ENCODE peak calls at places on chromosomes 4 and X, in six cellular contexts. K, J, Q, L, O and C are unnamed samples.

GRCh38 chr4:113905301-113905700 is 74.1 kb downstream of the ARSJ start:
- DNase-seq in Q (no peak), J (no peak), L (no peak), K (no peak), O (no peak), C (no peak)

GRCh38 chr4:65670331-65671031 is at the start of gene EPHA5:
- DNase-seq in K (peak), O (peak), L (no peak), Q (no peak), J (peak), C (no peak)

GRCh38 chr4:155543126-155543765 is 123.4 kb upstream of the GUCY1A1 start:
- DNase-seq in O (no peak), J (no peak), K (no peak), Q (no peak), L (no peak), C (no peak)

GRCh38 chr4:4574052-4574451 is 32.2 kb upstream of the STX18 start:
- DNase-seq in L (no peak), K (no peak), J (no peak), O (no peak), Q (no peak), C (no peak)

GRCh38 chr4:6352031-6352763 is 82.5 kb downstream of the WFS1 start:
- DNase-seq in L (no peak), J (no peak), K (no peak), O (no peak), Q (no peak), C (no peak)

GRCh38 chr4:80184791-80185756 is 12.2 kb upstream of the PRDM8 start:
- DNase-seq in L (no peak), J (no peak), Q (no peak), O (no peak), K (no peak), C (no peak)

GRCh38 chr4:116055857-116056827 is 942.7 kb upstream of the NDST4 start:
- DNase-seq in Q (no peak), L (no peak), K (peak), J (no peak), O (no peak), C (no peak)

GRCh38 chr4:169115897-169116254 is 105.8 kb upstream of the CBR4 start:
- DNase-seq in Q (no peak), O (no peak), J (no peak), K (peak), L (no peak), C (no peak)

GRCh38 chr4:71441186-71442169 is 102.7 kb downstream of the SLC4A4 start:
- DNase-seq in Q (no peak), O (no peak), K (peak), J (no peak), L (no peak), C (no peak)

GRCh38 chr4:184649971-184650855 is 675 bp downstream of the PRIMPOL start:
- DNase-seq in L (no peak), J (peak), K (peak), Q (no peak), O (no peak), C (no peak)

GRCh38 chr4:9762823-9763475 is 18.5 kb upstream of the DRD5 start:
- DNase-seq in O (peak), L (peak), J (peak), K (peak), Q (peak), C (peak)

GRCh38 chr4:28211714-28212470 is 1351.3 kb downstream of the STIM2 start:
- DNase-seq in K (no peak), O (no peak), L (no peak), J (no peak), Q (no peak), C (no peak)

GRCh38 chr4:17788956-17789355 is 7.5 kb upstream of the FAM184B start:
- DNase-seq in K (no peak), O (no peak), Q (no peak), J (no peak), L (no peak), C (no peak)

GRCh38 chrX:71814123-71814912 is 51.2 kb downstream of the CXorf49B start:
- DNase-seq in K (no peak), Q (no peak), J (no peak), O (no peak), L (no peak), C (no peak)

GRCh38 chr4:105859233-105859632 is 36.0 kb upstream of the NPNT start:
- DNase-seq in J (peak), O (no peak), L (no peak), Q (peak), K (no peak), C (peak)

GRCh38 chr4:55116450-55116849 is 8.9 kb downstream of the KDR start:
- DNase-seq in O (no peak), K (no peak), L (no peak), J (no peak), Q (no peak), C (no peak)

GRCh38 chrX:40063555-40063954 is 34.2 kb downstream of the BCOR start:
- DNase-seq in Q (no peak), J (no peak), O (no peak), K (no peak), L (no peak), C (no peak)

GRCh38 chr4:41436365-41437263 is 101.3 kb upstream of the LIMCH1 start:
- DNase-seq in Q (no peak), L (no peak), K (no peak), O (no peak), J (no peak), C (no peak)

GRCh38 chrX:1576201-1577101 is 15.0 kb upstream of the AKAP17A start:
- DNase-seq in O (no peak), L (no peak), K (no peak), Q (no peak), J (no peak), C (no peak)

GRCh38 chr4:189198624-189199023 is 742.0 kb upstream of the FRG1 start:
- DNase-seq in O (no peak), Q (no peak), L (no peak), K (no peak), J (no peak), C (no peak)

GRCh38 chrX:19046343-19047215 is 62.7 kb upstream of the PHKA2 start:
- DNase-seq in O (no peak), J (no peak), L (no peak), Q (no peak), K (no peak), C (no peak)

GRCh38 chrX:38561126-38561868 is at the start of gene TSPAN7:
- DNase-seq in O (no peak), Q (no peak), J (peak), L (peak), K (peak), C (peak)

GRCh38 chr4:95212692-95213091 is 336.1 kb downstream of the UNC5C start:
- DNase-seq in Q (no peak), O (no peak), J (no peak), K (no peak), L (no peak), C (no peak)

GRCh38 chr4:16669036-16669435 is 229.4 kb downstream of the LDB2 start:
- DNase-seq in K (no peak), L (no peak), O (no peak), J (no peak), Q (no peak), C (no peak)

GRCh38 chr4:116839826-116840225 is 245.6 kb downstream of the TRAM1L1 start:
- DNase-seq in K (no peak), L (no peak), O (no peak), Q (no peak), J (no peak), C (no peak)

GRCh38 chrX:44036336-44036735 is 63.1 kb upstream of the NDP start:
- DNase-seq in Q (no peak), K (no peak), O (no peak), J (no peak), L (no peak), C (no peak)

GRCh38 chr4:8775751-8776355 is 95.8 kb downstream of the HMX1 start:
- DNase-seq in Q (no peak), K (no peak), O (no peak), L (no peak), J (no peak), C (no peak)

GRCh38 chr4:125639182-125639621 is 324.4 kb downstream of the FAT4 start:
- DNase-seq in O (peak), L (no peak), Q (no peak), K (no peak), J (no peak), C (no peak)

GRCh38 chr4:24853142-24853541 is 57.8 kb downstream of the SOD3 start:
- DNase-seq in K (no peak), Q (no peak), J (peak), L (no peak), O (no peak), C (no peak)

GRCh38 chrX:150898343-150899190 is at the start of gene CD99L2:
- DNase-seq in Q (no peak), K (peak), L (peak), O (peak), J (peak), C (peak)

GRCh38 chrX:71955530-71956120 is 45.0 kb downstream of the NHSL2 start:
- DNase-seq in K (no peak), O (no peak), Q (no peak), J (no peak), L (no peak), C (no peak)

GRCh38 chr4:56424176-56424575 is 11.2 kb downstream of the PPAT start:
- DNase-seq in Q (no peak), L (no peak), O (no peak), J (no peak), K (no peak), C (no peak)

GRCh38 chr4:155047755-155048154 is 160.7 kb upstream of the NPY2R start:
- DNase-seq in L (no peak), Q (no peak), J (no peak), K (no peak), O (no peak), C (no peak)

GRCh38 chr4:7375427-7375826 is 59.3 kb downstream of the PSAPL1 start:
- DNase-seq in K (no peak), L (no peak), O (no peak), Q (no peak), J (no peak), C (no peak)

GRCh38 chr4:26985836-26986235 is 125.2 kb downstream of the STIM2 start:
- DNase-seq in K (peak), L (no peak), O (no peak), J (no peak), Q (peak), C (no peak)

GRCh38 chr4:111454961-111455360 is 690.3 kb upstream of the FAM241A start:
- DNase-seq in K (no peak), J (peak), O (peak), L (no peak), Q (no peak), C (no peak)

GRCh38 chrX:153609917-153610833 is 11.2 kb upstream of the CCNQ start:
- DNase-seq in Q (no peak), K (peak), L (peak), J (peak), O (no peak), C (peak)

DNA sequence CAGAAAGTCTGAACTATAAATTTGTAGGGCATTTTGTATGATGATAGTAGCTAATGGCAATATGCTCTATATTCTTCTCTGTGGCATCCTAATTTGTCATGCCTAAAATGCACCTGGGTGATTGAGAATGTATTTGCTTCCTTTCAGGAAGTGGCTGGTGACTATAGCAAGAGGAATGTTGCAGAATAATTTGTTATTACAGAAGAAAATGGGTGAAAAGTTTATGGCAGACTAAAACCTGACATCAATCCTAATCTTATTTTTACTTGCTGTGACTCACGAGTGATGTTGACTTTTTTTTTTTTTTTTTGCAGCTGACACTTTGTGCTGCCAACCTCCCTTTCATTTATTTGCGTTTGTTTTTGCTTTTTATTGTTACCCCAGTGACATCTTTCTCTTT is 141.1 kb downstream of the MSL3 start:
- DNase-seq in O (no peak), J (no peak), L (no peak), Q (no peak), K (no peak), C (no peak)
- TF ChIP-seq TAF1 in O (no peak), J (no peak), L (no peak), Q (no peak), K (no peak), C (no peak)

DNA sequence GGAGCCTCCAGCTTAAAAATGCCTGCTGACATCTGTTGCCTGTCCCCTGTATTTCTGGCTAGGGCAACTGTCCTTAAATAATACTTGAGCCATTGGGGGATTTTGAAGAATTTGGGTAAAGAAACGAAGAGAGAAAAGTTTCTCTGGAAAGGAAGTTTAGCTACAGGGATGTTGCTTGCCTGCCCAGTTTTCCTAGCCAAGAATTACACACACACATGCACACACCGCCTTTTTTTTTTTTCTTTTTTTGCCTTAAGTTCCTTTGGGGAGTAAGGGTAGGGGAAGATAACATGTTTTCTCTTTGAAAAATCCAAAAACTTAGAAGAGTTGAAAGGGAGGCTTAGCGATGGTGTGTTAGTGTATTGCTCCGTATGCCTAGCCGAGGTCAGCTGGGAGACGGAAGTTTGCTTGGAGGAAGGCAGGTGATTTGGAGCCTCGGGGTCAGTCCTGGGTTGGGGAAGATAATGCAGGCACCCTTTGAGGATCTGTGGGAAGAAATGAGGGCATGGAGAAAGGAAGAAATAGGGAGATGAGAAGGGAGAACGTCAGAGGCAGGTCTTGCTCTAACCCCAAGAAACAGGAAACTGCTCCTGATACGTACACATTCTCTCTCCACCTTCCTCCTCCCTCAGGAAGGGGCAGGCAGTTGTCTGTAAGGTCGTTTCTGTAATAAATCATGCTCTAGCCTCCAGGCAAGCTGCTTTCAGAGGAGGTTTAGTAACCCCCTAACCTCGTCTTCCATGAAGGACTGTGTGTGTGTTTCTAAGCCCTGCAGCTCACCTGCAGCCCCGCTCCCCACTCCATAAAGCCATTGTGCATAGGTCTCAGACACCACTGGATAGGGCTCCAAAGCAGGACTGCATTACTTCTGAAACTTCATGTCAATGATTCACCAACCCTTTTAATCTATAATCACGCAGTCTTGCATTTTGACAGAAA is 10.5 kb downstream of the KLF3 start:
- DNase-seq in O (no peak), L (no peak), Q (no peak), K (peak), J (peak), C (no peak)
- TF ChIP-seq POLR2AphosphoS5 in O (no peak), L (no peak), Q (no peak), K (peak), J (peak), C (no peak)

GRCh38 chrX:30887288-30887687 is 1.8 kb downstream of the TAB3 start:
- DNase-seq in K (no peak), J (no peak), O (no peak), Q (no peak), L (no peak), C (no peak)

GRCh38 chrX:30892591-30892990 is 3.5 kb upstream of the TAB3 start:
- DNase-seq in O (no peak), Q (no peak), J (no peak), L (no peak), K (no peak), C (no peak)

GRCh38 chrX:30887721-30888120 is 1.3 kb downstream of the TAB3 start:
- DNase-seq in J (no peak), O (no peak), Q (no peak), K (peak), L (no peak), C (no peak)

GRCh38 chrX:30888526-30889146 is 418 bp downstream of the TAB3 start:
- DNase-seq in O (no peak), K (peak), Q (no peak), J (no peak), L (no peak), C (no peak)

DNA sequence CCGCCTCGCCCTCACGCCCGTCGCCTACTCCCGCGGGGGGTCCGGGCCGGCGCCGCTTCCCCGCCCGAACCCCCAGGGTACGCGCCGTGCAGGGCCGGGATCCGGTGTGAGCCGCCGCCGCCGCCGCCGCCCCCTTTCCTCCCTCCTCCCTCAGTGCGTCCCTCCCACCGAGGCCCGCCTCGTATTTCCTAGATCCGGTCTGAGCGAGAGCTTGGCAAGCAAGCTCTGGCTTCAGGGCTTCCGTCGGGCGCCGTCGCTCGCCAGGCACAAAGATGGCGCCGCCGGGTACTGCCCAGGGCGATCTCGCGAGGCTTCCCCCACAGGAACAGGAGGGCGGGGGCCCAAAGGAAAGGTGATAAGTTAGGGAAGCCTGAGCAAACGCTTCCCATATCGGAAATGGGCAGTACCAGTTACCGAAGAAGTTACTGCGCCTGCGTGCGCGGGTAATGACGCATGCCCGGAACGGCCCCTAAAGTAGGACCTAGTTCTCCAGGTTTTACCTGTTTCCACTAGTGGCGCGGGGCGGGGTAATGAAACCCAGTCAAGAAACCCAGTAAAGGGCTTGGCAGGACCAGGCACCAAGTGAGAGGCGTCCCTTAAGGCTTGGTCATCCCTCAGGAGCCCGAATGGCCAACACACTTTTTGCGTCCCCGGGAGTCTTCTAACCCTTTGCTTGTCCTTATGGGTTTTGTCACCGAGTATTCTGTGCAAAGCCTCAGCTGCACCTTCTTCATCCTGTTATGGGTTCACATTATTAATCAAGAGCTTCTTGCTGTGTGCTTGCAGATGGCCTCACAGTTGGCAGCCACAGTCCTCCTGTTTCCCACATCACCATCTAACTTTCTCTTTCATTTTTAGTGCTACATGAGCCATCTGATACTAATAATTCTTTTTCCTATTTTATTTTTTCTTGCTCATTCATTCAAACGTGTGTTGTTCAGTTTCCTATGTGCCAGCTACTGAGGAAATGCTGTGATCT is at the start of gene TAB3:
- DNase-seq in O (peak), K (peak), J (peak), L (peak), Q (peak), C (peak)
- TF ChIP-seq POLR2A in O (no peak), K (peak), J (peak), L (no peak), Q (peak), C (no peak)

DNA sequence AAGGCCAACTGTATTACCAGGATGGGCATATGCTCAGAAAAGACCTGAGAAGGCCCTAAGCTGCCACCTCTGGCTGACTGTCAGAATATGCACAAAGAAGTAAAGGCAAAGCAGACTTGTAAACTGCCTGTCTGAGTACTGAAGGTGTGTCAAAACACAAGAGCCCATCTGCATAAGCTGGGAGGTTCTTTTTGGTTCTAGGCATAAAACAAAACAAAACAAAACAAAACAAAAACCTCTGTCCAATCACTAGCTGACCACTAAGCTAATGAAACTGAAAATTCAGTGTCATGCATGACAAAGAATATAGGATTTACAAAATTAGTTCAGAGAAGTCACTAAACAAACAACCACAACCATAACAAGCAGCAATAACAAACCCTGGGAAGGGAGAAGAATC is 20.6 kb downstream of the SH3D19 start:
- DNase-seq in J (no peak), O (no peak), L (no peak), Q (no peak), K (no peak), C (no peak)
- TF ChIP-seq TAF1 in J (no peak), O (no peak), L (no peak), Q (no peak), K (no peak), C (no peak)

GRCh38 chrX:134671207-134671750 is 13.0 kb upstream of the PLAC1 start:
- DNase-seq in L (no peak), Q (no peak), O (no peak), K (no peak), J (no peak), C (no peak)
- TF ChIP-seq POLR2AphosphoS5 in L (no peak), Q (no peak), O (no peak), K (no peak), J (no peak), C (no peak)

GRCh38 chr4:141971854-141972253 is 335.5 kb downstream of the IL15 start:
- DNase-seq in K (no peak), J (no peak), L (no peak), Q (no peak), O (no peak), C (no peak)
- TF ChIP-seq POLR2A in K (no peak), J (no peak), L (no peak), Q (no peak), O (no peak), C (no peak)